ENCODE peak calls at places on chromosomes 2 and 18, in ten cellular contexts. X is neural crest cell; K is colonic mucosa; O is suprapubic skin; Z is progenitor cell of endocrine pancreas; Q is left lung; R is IMR-90; Y is CD4-positive, alpha-beta T cell; T is nephron progenitor cell; U is tibial artery. P is an unnamed sample.

GRCh38 chr2:7539077-7539476 is 621.9 kb downstream of the RNF144A start:
- DNase-seq in Y (no peak), O (no peak), U (no peak), Z (no peak), Q (no peak), K (no peak), X (no peak), T (no peak), R (no peak), P (no peak)

GRCh38 chr2:212721026-212721451 is 182.4 kb upstream of the ERBB4 start:
- DNase-seq in Z (no peak), T (no peak), Q (peak), O (no peak), X (no peak), R (no peak), K (no peak), Y (no peak), U (no peak), P (no peak)

GRCh38 chr18:32470136-32470712 is 458 bp downstream of the GAREM1 start:
- DNase-seq in K (peak), Z (peak), R (peak), Y (no peak), U (peak), O (peak), X (peak), Q (peak), T (peak), P (peak)

GRCh38 chr2:83894976-83895375 is 564.1 kb downstream of the SUCLG1 start:
- DNase-seq in R (no peak), Q (no peak), Z (no peak), Y (no peak), K (no peak), O (no peak), T (no peak), X (no peak), U (no peak), P (no peak)

GRCh38 chr18:47929681-47930085 is 776 bp downstream of the SMAD2 start:
- DNase-seq in K (no peak), U (peak), X (no peak), O (no peak), T (no peak), Q (no peak), Y (no peak), R (peak), Z (no peak), P (no peak)

GRCh38 chr2:147351789-147352188 is 493.0 kb upstream of the ACVR2A start:
- DNase-seq in Q (peak), K (no peak), Z (no peak), Y (no peak), R (no peak), O (no peak), X (no peak), T (peak), U (no peak), P (no peak)

GRCh38 chr2:126849486-126849885 is 49.2 kb upstream of the TEX51 start:
- DNase-seq in U (no peak), K (no peak), Q (no peak), X (no peak), R (no peak), Y (no peak), O (no peak), T (no peak), Z (no peak), P (no peak)

GRCh38 chr2:195984951-195985726 is 83.5 kb downstream of the DNAH7 start:
- DNase-seq in Q (no peak), X (no peak), K (no peak), U (no peak), R (no peak), Z (no peak), O (no peak), Y (no peak), T (no peak), P (no peak)

GRCh38 chr2:174023591-174024523 is 58.7 kb upstream of the SP3 start:
- DNase-seq in Q (peak), K (no peak), X (peak), Z (no peak), R (peak), O (peak), T (peak), U (peak), Y (no peak), P (peak)

GRCh38 chr2:29011650-29012060 is 30.6 kb downstream of the TOGARAM2 start:
- DNase-seq in Z (no peak), K (no peak), O (no peak), U (no peak), X (no peak), T (no peak), Q (peak), Y (peak), R (no peak), P (no peak)

GRCh38 chr18:24200899-24201298 is 62.0 kb downstream of the CABYR start:
- DNase-seq in U (no peak), Q (no peak), Z (no peak), X (no peak), T (no peak), R (no peak), Y (no peak), K (no peak), O (no peak), P (no peak)

GRCh38 chr18:986071-986470 is 81.4 kb downstream of the ADCYAP1 start:
- DNase-seq in T (no peak), U (no peak), Q (no peak), R (no peak), X (no peak), Y (no peak), K (no peak), Z (no peak), O (no peak), P (no peak)

GRCh38 chr2:33441235-33441810 is 35.1 kb upstream of the RASGRP3 start:
- DNase-seq in Z (no peak), R (peak), Q (no peak), U (peak), T (peak), X (peak), Y (peak), O (no peak), K (peak), P (no peak)

GRCh38 chr18:49966090-49966489 is 152.8 kb upstream of the ACAA2 start:
- DNase-seq in Z (no peak), U (no peak), R (no peak), K (no peak), O (no peak), Y (no peak), T (no peak), Q (no peak), X (no peak), P (no peak)

GRCh38 chr18:13660510-13660909 is 65.8 kb downstream of the FAM210A start:
- DNase-seq in Z (no peak), T (no peak), O (no peak), U (peak), Y (no peak), X (no peak), R (no peak), Q (no peak), K (no peak), P (no peak)

GRCh38 chr18:62281684-62282083 is 43.4 kb upstream of the TNFRSF11A start:
- DNase-seq in X (no peak), Q (no peak), K (no peak), U (no peak), Z (no peak), O (no peak), T (no peak), R (peak), Y (no peak), P (no peak)

GRCh38 chr2:222819722-222820333 is 41.0 kb upstream of the ACSL3 start:
- DNase-seq in O (no peak), R (peak), K (no peak), T (no peak), Z (no peak), Y (no peak), X (no peak), Q (no peak), U (no peak), P (no peak)

GRCh38 chr2:145748927-145749326 is 1229.0 kb upstream of the ZEB2 start:
- DNase-seq in Q (no peak), Z (no peak), U (no peak), K (no peak), O (no peak), T (no peak), X (no peak), R (no peak), Y (no peak), P (no peak)

GRCh38 chr2:171703574-171704347 is 16.5 kb downstream of the DYNC1I2 start:
- DNase-seq in Q (no peak), Y (no peak), Z (no peak), R (peak), K (no peak), X (no peak), T (no peak), O (no peak), U (no peak), P (no peak)

GRCh38 chr2:189179607-189179979 is at the start of gene COL5A2:
- DNase-seq in Y (no peak), X (peak), Q (no peak), Z (no peak), O (peak), T (peak), R (peak), K (peak), U (peak), P (no peak)

GRCh38 chr2:160199683-160200389 is at the start of gene ITGB6:
- DNase-seq in R (no peak), T (no peak), O (no peak), X (no peak), Q (no peak), Z (no peak), K (no peak), Y (no peak), U (no peak), P (no peak)

GRCh38 chr2:46169452-46169851 is 127.8 kb upstream of the EPAS1 start:
- DNase-seq in Y (no peak), Q (no peak), Z (no peak), O (no peak), R (no peak), T (no peak), X (no peak), U (no peak), K (no peak), P (no peak)

GRCh38 chr2:174561283-174562275 is 36.0 kb downstream of the WIPF1 start:
- DNase-seq in Q (no peak), Z (no peak), U (peak), T (no peak), O (no peak), Y (no peak), K (no peak), R (peak), X (no peak), P (no peak)

GRCh38 chr2:44708646-44709000 is 232.9 kb upstream of the SIX3 start:
- DNase-seq in T (no peak), U (no peak), Z (no peak), O (no peak), R (no peak), Q (no peak), K (no peak), X (no peak), Y (no peak), P (no peak)

GRCh38 chr2:71833855-71834554 is 313.7 kb downstream of the CYP26B1 start:
- DNase-seq in X (no peak), T (no peak), Z (no peak), O (peak), U (peak), K (peak), R (no peak), Q (no peak), Y (no peak), P (peak)

GRCh38 chr2:120468136-120468535 is 122.2 kb downstream of the INHBB start:
- DNase-seq in U (no peak), Z (no peak), T (no peak), Y (no peak), Q (no peak), O (peak), K (no peak), X (no peak), R (no peak), P (no peak)

GRCh38 chr2:85409719-85410583 is at the start of gene CAPG:
- DNase-seq in R (no peak), O (peak), U (peak), Q (peak), Z (no peak), X (no peak), K (peak), Y (peak), T (no peak), P (no peak)

GRCh38 chr2:222440670-222441422 is 16.5 kb downstream of the SGPP2 start:
- DNase-seq in K (no peak), Z (no peak), T (peak), X (no peak), Y (no peak), O (no peak), Q (no peak), R (peak), U (no peak), P (no peak)

GRCh38 chr2:189304360-189304759 is 124.8 kb upstream of the COL5A2 start:
- DNase-seq in R (no peak), Y (peak), K (no peak), Z (no peak), O (no peak), T (no peak), Q (no peak), X (no peak), U (no peak), P (no peak)

DNA sequence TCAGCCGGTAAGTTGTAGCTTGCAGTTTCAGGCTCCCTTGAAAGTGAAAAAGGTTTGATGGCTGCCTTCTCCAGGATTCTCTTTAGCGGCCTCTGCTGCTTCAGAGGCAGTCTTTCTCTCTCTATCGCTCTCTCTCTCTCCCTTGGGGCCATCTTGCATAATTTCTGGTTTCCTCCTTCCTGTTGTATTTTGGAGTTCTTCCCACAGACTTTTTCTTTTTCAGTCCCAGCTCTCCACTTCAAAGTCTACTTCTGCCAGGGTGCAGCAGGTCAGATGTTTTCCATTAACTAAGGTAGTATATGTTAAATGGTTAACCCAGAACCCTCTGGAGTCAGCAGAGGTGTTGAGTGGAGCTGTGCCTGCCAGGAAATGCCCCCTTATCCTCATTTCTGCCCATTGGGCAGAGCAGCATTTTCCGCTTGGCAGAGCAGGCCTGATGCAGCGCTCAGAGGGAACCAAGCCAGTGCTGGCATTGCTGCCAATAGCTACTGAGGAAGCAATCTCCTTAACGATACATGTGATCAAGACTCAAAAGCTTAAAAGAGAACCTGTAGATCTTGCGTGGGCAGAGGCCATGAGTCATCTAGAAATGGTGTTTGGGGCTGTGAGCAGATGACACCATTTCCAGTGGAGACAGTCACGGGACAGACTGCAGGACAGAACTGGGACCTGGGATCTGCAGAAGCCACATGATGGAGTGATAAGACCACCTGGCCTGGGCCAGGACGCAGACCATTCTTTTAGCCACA is 20.8 kb downstream of the DBI start:
- DNase-seq in U (peak), T (no peak), Q (no peak), R (peak), O (peak), Y (no peak), K (peak), Z (no peak), X (no peak), P (no peak)
- TF ChIP-seq CTCF in U (no peak), T (no peak), Q (no peak), R (no peak), O (peak), Y (no peak), K (no peak), Z (no peak), X (no peak), P (no peak)

GRCh38 chr2:39121523-39122063 is 742 bp upstream of the SOS1 start:
- DNase-seq in K (no peak), U (no peak), R (no peak), Q (no peak), Z (no peak), X (no peak), Y (no peak), T (no peak), O (no peak), P (no peak)

GRCh38 chr2:39119732-39120520 is 925 bp downstream of the SOS1 start:
- DNase-seq in R (peak), U (peak), Q (peak), X (peak), Z (peak), O (no peak), K (peak), Y (peak), T (peak), P (peak)

GRCh38 chr2:39120771-39121522 is at the start of gene SOS1:
- DNase-seq in T (peak), O (peak), Z (peak), Y (peak), R (peak), Q (peak), X (peak), K (peak), U (peak), P (peak)

GRCh38 chr2:39118786-39119499 is 1.9 kb downstream of the SOS1 start:
- DNase-seq in Z (no peak), X (no peak), U (no peak), Q (no peak), K (no peak), O (no peak), Y (no peak), R (no peak), T (no peak), P (no peak)

DNA sequence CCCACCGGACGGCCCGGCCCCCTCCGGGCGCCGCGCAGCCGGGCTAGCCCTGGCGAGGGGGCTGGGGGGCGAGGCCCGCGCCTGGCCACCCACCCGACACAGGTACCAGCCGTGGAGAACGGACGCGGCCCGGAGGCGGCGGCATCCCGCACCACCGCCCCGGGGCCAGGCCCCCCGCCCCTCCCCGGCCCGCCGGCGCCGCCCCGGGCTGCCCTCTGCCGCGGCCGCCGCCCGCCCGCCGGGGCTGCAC is 405 bp downstream of the SOS1 start:
- DNase-seq in T (no peak), U (no peak), Z (no peak), K (no peak), O (no peak), R (no peak), Q (no peak), Y (no peak), X (no peak), P (no peak)
- TF ChIP-seq CTCF in T (no peak), U (no peak), Z (no peak), K (no peak), O (no peak), R (no peak), Q (no peak), Y (no peak), X (no peak), P (no peak)

GRCh38 chr18:68942230-68942629 is 144.3 kb downstream of the CCDC102B start:
- DNase-seq in R (no peak), Y (no peak), X (no peak), Q (peak), K (no peak), Z (no peak), T (no peak), U (no peak), O (no peak), P (no peak)
- TF ChIP-seq CTCF in R (no peak), Y (no peak), X (no peak), Q (no peak), K (no peak), Z (no peak), T (no peak), U (no peak), O (no peak), P (no peak)

GRCh38 chr2:30334738-30335426 is 103.5 kb downstream of the LBH start:
- DNase-seq in U (no peak), Z (no peak), Q (no peak), O (no peak), R (no peak), T (no peak), Y (peak), K (no peak), X (no peak), P (no peak)
- TF ChIP-seq CTCF in U (peak), Z (peak), Q (no peak), O (no peak), R (no peak), T (no peak), Y (peak), K (no peak), X (no peak), P (no peak)

DNA sequence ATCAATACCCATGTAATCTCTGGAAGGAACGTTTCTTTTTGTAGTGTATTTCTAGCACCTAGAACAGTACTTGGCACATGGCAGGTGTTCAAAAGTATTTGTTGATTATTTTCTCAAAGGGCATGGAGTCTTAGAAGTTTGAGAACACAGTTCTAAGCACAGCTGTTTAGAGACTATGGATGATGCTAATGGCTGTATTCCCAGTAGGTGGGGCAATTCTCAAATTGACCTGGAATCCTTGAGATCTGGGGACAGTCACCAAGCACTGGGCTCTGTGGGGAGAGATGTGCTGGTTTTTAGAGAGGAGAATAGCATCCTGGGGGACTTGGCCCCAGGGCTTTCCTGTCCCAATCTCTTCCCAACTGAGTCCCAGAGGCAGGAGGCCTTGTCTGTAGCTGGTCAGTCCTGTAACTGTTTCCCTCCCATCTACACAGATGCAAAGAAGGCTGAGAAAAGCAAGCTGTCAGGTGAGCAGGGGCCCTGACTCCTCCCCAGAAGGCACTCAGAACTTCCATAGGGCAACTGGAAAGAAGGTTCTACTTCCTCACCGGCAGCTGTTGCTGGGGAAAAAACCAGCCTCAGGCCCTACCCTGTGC is 17.5 kb upstream of the IL36G start:
- DNase-seq in O (no peak), Z (no peak), R (no peak), X (no peak), K (no peak), T (no peak), Q (no peak), U (no peak), Y (no peak), P (no peak)
- TF ChIP-seq CTCF in O (no peak), Z (no peak), R (no peak), X (no peak), K (no peak), T (no peak), Q (no peak), U (no peak), Y (no peak), P (no peak)

GRCh38 chr2:719191-719590 is 42.0 kb upstream of the TMEM18 start:
- DNase-seq in Q (no peak), X (no peak), R (no peak), O (no peak), T (no peak), Z (no peak), K (no peak), Y (no peak), U (no peak), P (no peak)

GRCh38 chr2:715038-715437 is 37.8 kb upstream of the TMEM18 start:
- DNase-seq in R (no peak), Y (no peak), Q (no peak), O (no peak), X (no peak), K (no peak), Z (no peak), T (no peak), U (no peak), P (no peak)

GRCh38 chr2:719734-720133 is 42.5 kb upstream of the TMEM18 start:
- DNase-seq in Q (no peak), Z (no peak), K (no peak), X (no peak), T (no peak), R (no peak), O (no peak), U (no peak), Y (no peak), P (no peak)

GRCh38 chr2:714005-714741 is 37.0 kb upstream of the TMEM18 start:
- DNase-seq in Z (no peak), K (peak), Q (no peak), X (peak), O (no peak), T (peak), R (peak), Y (no peak), U (no peak), P (peak)

DNA sequence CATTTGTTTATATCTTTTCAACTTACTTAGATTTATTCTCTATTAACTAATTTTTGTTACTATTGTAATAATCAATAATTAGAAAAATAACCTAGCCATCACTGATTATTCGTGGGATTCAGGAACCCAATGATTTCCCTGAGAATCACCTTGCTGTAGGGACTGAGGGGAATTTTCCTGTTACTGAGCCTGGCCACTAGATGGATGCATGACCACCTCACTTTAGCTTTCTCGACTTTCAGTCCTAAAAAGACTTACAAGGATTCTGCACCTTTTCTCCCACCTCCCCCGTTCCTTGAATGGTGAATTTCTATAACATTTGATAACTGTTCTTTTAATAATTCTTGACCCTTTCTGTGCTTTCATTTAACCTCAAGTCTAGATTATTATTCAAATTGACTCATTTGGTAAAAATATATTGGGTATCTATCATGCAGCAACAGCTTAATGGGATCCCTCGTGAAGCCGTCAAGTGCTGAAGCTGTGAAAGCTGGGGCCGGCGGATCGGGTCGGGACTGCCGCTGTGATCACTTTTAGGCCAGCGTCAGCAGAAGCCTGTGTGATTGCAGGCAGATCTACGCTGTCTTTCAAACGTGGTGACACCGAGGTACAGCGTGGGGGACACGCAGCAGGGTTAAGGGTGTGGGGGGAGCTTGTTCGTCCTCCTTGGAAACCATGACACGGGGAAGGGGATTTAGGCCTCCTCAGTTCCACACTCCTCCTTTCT is 38.8 kb upstream of the TMEM18 start:
- DNase-seq in T (no peak), U (no peak), R (peak), Q (peak), Z (no peak), X (no peak), Y (no peak), K (no peak), O (no peak), P (no peak)
- TF ChIP-seq CTCF in T (peak), U (no peak), R (peak), Q (no peak), Z (peak), X (peak), Y (no peak), K (no peak), O (no peak), P (peak)

P was measured in mesothelial cell of epicardium.